ENCODE peak calls at places on chromosomes 4 and X, in four cellular contexts. One of them, this sample, is unnamed.
A peak's percentile ranks its signal among the peaks of the same experiment; 100 is the strongest.

GRCh38 chr4:10296730-10297129 is 160.5 kb downstream of the ZNF518B start:
- DNase-seq in Caco-2: no peak
- DNase-seq in CD8-positive, alpha-beta memory T cell: no peak
- DNase-seq in brain microvascular endothelial cell: no peak
- DNase-seq in this sample: no peak

GRCh38 chr4:79338148-79338547 is 12.3 kb upstream of the NAA11 start:
- DNase-seq in CD8-positive, alpha-beta memory T cell: no peak
- DNase-seq in brain microvascular endothelial cell: no peak
- DNase-seq in Caco-2: no peak
- DNase-seq in this sample: no peak

GRCh38 chr4:6172093-6172926 is 28.0 kb downstream of the JAKMIP1 start:
- DNase-seq in CD8-positive, alpha-beta memory T cell: peak; percentile 22
- DNase-seq in brain microvascular endothelial cell: no peak
- DNase-seq in Caco-2: no peak
- DNase-seq in this sample: no peak

GRCh38 chr4:168832746-168833575 is 177.1 kb downstream of the CBR4 start:
- DNase-seq in CD8-positive, alpha-beta memory T cell: no peak
- DNase-seq in brain microvascular endothelial cell: no peak
- DNase-seq in Caco-2: no peak
- DNase-seq in this sample: no peak

GRCh38 chrX:68438575-68438974 is 5.3 kb upstream of the OPHN1 start:
- DNase-seq in Caco-2: no peak
- DNase-seq in CD8-positive, alpha-beta memory T cell: no peak
- DNase-seq in brain microvascular endothelial cell: no peak
- DNase-seq in this sample: no peak

GRCh38 chr4:159010563-159011260 is 92.2 kb upstream of the RAPGEF2 start:
- DNase-seq in CD8-positive, alpha-beta memory T cell: no peak
- DNase-seq in brain microvascular endothelial cell: no peak
- DNase-seq in Caco-2: no peak
- DNase-seq in this sample: no peak

GRCh38 chr4:118927976-118928375 is 39.3 kb downstream of the SYNPO2 start:
- DNase-seq in Caco-2: no peak
- DNase-seq in brain microvascular endothelial cell: no peak
- DNase-seq in CD8-positive, alpha-beta memory T cell: no peak
- DNase-seq in this sample: no peak

GRCh38 chr4:110963621-110964020 is 340.7 kb upstream of the PITX2 start:
- DNase-seq in Caco-2: no peak
- DNase-seq in brain microvascular endothelial cell: no peak
- DNase-seq in CD8-positive, alpha-beta memory T cell: no peak
- DNase-seq in this sample: no peak

GRCh38 chrX:96770315-96770714 is 85.7 kb downstream of the DIAPH2 start:
- DNase-seq in Caco-2: no peak
- DNase-seq in CD8-positive, alpha-beta memory T cell: no peak
- DNase-seq in brain microvascular endothelial cell: no peak
- DNase-seq in this sample: no peak

GRCh38 chr4:117545042-117545441 is 459.7 kb upstream of the TRAM1L1 start:
- DNase-seq in CD8-positive, alpha-beta memory T cell: no peak
- DNase-seq in brain microvascular endothelial cell: no peak
- DNase-seq in Caco-2: no peak
- DNase-seq in this sample: no peak

GRCh38 chrX:115233497-115234219 is at the start of gene LRCH2:
- DNase-seq in brain microvascular endothelial cell: no peak
- DNase-seq in CD8-positive, alpha-beta memory T cell: no peak
- DNase-seq in Caco-2: no peak
- DNase-seq in this sample: no peak

DNA sequence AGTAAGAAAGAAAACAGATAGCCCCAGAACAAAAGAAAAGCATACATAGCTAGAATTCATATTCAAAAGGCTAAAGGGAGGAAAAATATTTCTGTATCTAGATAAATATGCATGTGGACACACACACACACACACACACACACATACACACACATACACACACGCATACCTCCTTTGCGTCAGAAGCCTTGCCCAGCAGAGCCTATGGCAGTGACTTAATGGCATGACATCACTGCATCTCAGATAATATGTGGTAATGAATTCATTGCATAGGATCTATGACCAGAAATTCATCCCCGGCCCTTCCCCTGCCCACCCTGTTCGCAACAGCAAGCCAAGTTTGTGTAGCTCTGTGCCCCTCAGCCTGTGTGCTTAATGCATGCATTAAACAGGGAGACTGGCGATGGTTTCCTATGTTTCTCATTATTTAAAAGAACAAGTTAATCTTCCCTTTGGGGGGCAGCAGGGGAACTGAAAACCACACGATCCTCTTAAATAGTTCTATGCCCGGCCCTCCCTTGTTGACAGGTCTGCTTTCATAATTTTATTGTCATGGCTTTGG is 120.7 kb downstream of the NKX6-1 start:
- DNase-seq in CD8-positive, alpha-beta memory T cell: no peak
- DNase-seq in brain microvascular endothelial cell: no peak
- DNase-seq in Caco-2: no peak
- DNase-seq in this sample: no peak
- H3K4me3 ChIP-seq in CD8-positive, alpha-beta memory T cell: no peak overlapping the region
- H3K4me3 ChIP-seq in brain microvascular endothelial cell: no peak overlapping the region
- H3K4me3 ChIP-seq in Caco-2: no peak overlapping the region
- H3K4me3 ChIP-seq in this sample: no peak overlapping the region

DNA sequence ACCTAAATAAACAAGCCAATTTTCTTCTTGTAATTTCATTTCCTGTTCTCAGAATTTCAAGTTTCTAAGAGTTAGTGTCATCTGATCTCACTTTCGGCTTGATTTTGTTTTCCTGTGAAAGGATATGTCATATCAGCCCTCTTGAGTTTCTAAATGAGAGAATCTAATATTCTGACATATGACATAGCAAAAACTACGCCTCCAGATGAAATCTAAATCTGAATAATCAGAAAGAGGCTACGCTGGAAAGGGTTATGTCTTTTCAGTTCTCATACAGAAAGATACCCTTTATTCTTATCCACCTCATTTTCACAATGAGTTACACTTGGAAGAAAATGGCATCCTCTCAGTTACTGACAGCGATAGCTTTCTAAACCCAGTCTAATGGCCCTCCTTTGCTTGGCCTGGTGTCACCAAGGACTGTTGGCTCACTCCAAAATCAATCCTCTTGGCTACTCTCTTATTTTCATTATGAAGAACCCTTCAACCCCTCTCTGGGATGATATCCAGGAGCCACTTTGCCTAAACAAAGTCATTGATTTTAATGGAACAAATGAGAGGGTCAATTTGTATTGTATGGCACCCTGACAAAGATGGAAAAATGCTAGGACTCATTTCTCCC is 65.6 kb downstream of the ASB9 start:
- DNase-seq in brain microvascular endothelial cell: no peak
- DNase-seq in Caco-2: no peak
- DNase-seq in CD8-positive, alpha-beta memory T cell: no peak
- DNase-seq in this sample: peak; percentile 30
- H3K4me3 ChIP-seq in brain microvascular endothelial cell: no peak overlapping the region
- H3K4me3 ChIP-seq in Caco-2: no peak overlapping the region
- H3K4me3 ChIP-seq in CD8-positive, alpha-beta memory T cell: no peak overlapping the region
- H3K4me3 ChIP-seq in this sample: no peak overlapping the region

GRCh38 chr4:99893029-99893428 is 1.2 kb downstream of the LAMTOR3 start:
- DNase-seq in CD8-positive, alpha-beta memory T cell: no peak
- DNase-seq in Caco-2: no peak
- DNase-seq in brain microvascular endothelial cell: no peak
- DNase-seq in this sample: no peak
- H3K4me3 ChIP-seq in CD8-positive, alpha-beta memory T cell: peak overlapping the region; percentile 88
- H3K4me3 ChIP-seq in Caco-2: peak overlapping the region; percentile 78
- H3K4me3 ChIP-seq in brain microvascular endothelial cell: peak overlapping the region; percentile 92
- H3K4me3 ChIP-seq in this sample: peak overlapping the region; percentile 88

GRCh38 chr4:42167709-42168108 is 15.3 kb upstream of the BEND4 start:
- DNase-seq in Caco-2: no peak
- DNase-seq in brain microvascular endothelial cell: no peak
- DNase-seq in CD8-positive, alpha-beta memory T cell: no peak
- DNase-seq in this sample: peak; percentile 69
- H3K4me3 ChIP-seq in Caco-2: no peak overlapping the region
- H3K4me3 ChIP-seq in brain microvascular endothelial cell: no peak overlapping the region
- H3K4me3 ChIP-seq in CD8-positive, alpha-beta memory T cell: no peak overlapping the region
- H3K4me3 ChIP-seq in this sample: no peak overlapping the region

GRCh38 chrX:10393899-10394298 is 226.5 kb downstream of the MID1 start:
- DNase-seq in brain microvascular endothelial cell: peak; percentile 2
- DNase-seq in CD8-positive, alpha-beta memory T cell: no peak
- DNase-seq in Caco-2: no peak
- DNase-seq in this sample: no peak

GRCh38 chrX:10395179-10395578 is 225.2 kb downstream of the MID1 start:
- DNase-seq in Caco-2: no peak
- DNase-seq in CD8-positive, alpha-beta memory T cell: no peak
- DNase-seq in brain microvascular endothelial cell: no peak
- DNase-seq in this sample: no peak

GRCh38 chrX:10393241-10393640 is 227.1 kb downstream of the MID1 start:
- DNase-seq in CD8-positive, alpha-beta memory T cell: no peak
- DNase-seq in brain microvascular endothelial cell: no peak
- DNase-seq in Caco-2: no peak
- DNase-seq in this sample: no peak

GRCh38 chrX:10397349-10397748 is 223.0 kb downstream of the MID1 start:
- DNase-seq in Caco-2: no peak
- DNase-seq in brain microvascular endothelial cell: no peak
- DNase-seq in CD8-positive, alpha-beta memory T cell: no peak
- DNase-seq in this sample: no peak

DNA sequence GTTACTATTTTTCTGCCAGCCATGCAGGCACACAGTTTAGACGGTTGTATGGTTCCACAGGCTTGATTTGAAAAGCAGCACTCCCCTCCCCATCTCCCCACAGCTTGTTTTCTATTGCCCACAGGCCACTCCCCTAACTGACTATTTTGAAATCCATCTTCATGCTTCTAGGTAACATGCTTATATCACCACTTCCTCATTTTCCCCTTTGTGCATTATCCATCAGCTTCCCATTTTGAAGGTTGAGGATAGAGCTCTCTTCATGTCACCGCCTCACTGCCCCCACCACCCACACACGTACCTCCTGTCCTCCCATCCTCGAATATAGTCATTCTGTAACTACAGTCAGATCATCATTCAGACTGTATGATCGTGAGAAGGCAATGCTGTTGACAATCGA is 224.7 kb downstream of the MID1 start:
- DNase-seq in CD8-positive, alpha-beta memory T cell: no peak
- DNase-seq in Caco-2: no peak
- DNase-seq in brain microvascular endothelial cell: no peak
- DNase-seq in this sample: no peak
- H3K4me3 ChIP-seq in CD8-positive, alpha-beta memory T cell: no peak overlapping the region
- H3K4me3 ChIP-seq in Caco-2: no peak overlapping the region
- H3K4me3 ChIP-seq in brain microvascular endothelial cell: no peak overlapping the region
- H3K4me3 ChIP-seq in this sample: no peak overlapping the region

DNA sequence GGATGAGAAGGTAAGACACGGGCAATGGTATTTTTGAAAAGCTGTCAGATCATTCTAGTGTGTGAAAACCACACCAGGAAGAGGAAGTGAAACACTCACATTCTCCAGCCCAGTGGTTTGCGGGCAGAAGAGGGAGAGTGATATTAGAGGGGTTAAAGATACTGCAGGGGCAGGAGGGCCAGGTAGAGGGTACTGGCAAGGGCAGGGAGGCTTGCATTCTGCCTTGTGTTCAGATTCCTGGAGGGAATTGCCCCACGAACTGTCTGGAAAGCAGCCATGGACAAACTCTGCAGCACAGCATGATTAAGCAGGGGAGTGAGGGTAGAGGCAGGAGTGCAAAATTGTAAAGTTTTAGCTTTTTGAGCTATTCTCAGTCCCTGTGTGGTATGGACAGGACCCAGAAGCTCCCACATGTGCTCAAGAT is 30.9 kb downstream of the NIPAL1 start:
- DNase-seq in Caco-2: no peak
- DNase-seq in CD8-positive, alpha-beta memory T cell: peak; percentile 31
- DNase-seq in brain microvascular endothelial cell: no peak
- DNase-seq in this sample: peak; percentile 80
- H3K4me3 ChIP-seq in Caco-2: no peak overlapping the region
- H3K4me3 ChIP-seq in CD8-positive, alpha-beta memory T cell: peak overlapping the region; percentile 16
- H3K4me3 ChIP-seq in brain microvascular endothelial cell: no peak overlapping the region
- H3K4me3 ChIP-seq in this sample: no peak overlapping the region

GRCh38 chr4:142777045-142777743 is 68.9 kb downstream of the INPP4B start:
- DNase-seq in Caco-2: no peak
- DNase-seq in brain microvascular endothelial cell: no peak
- DNase-seq in CD8-positive, alpha-beta memory T cell: no peak
- DNase-seq in this sample: no peak
- H3K4me3 ChIP-seq in Caco-2: no peak overlapping the region
- H3K4me3 ChIP-seq in brain microvascular endothelial cell: no peak overlapping the region
- H3K4me3 ChIP-seq in CD8-positive, alpha-beta memory T cell: no peak overlapping the region
- H3K4me3 ChIP-seq in this sample: no peak overlapping the region

GRCh38 chrX:30816079-30816478 is 73.0 kb downstream of the TAB3 start:
- DNase-seq in brain microvascular endothelial cell: no peak
- DNase-seq in Caco-2: no peak
- DNase-seq in CD8-positive, alpha-beta memory T cell: no peak
- DNase-seq in this sample: no peak

GRCh38 chrX:30814978-30815377 is 74.1 kb downstream of the TAB3 start:
- DNase-seq in brain microvascular endothelial cell: no peak
- DNase-seq in Caco-2: no peak
- DNase-seq in CD8-positive, alpha-beta memory T cell: no peak
- DNase-seq in this sample: no peak

GRCh38 chrX:30812326-30812725 is 76.7 kb downstream of the TAB3 start:
- DNase-seq in brain microvascular endothelial cell: no peak
- DNase-seq in CD8-positive, alpha-beta memory T cell: no peak
- DNase-seq in Caco-2: no peak
- DNase-seq in this sample: no peak
- H3K4me3 ChIP-seq in brain microvascular endothelial cell: no peak overlapping the region
- H3K4me3 ChIP-seq in CD8-positive, alpha-beta memory T cell: no peak overlapping the region
- H3K4me3 ChIP-seq in Caco-2: no peak overlapping the region
- H3K4me3 ChIP-seq in this sample: no peak overlapping the region

GRCh38 chrX:111095974-111096870 is at the start of gene PAK3:
- DNase-seq in brain microvascular endothelial cell: peak; percentile 7
- DNase-seq in Caco-2: no peak
- DNase-seq in CD8-positive, alpha-beta memory T cell: no peak
- DNase-seq in this sample: no peak
- H3K4me3 ChIP-seq in brain microvascular endothelial cell: peak within 1 kb of the TSS; percentile 63
- H3K4me3 ChIP-seq in Caco-2: no peak within 1 kb of the TSS
- H3K4me3 ChIP-seq in CD8-positive, alpha-beta memory T cell: peak within 1 kb of the TSS; percentile 55
- H3K4me3 ChIP-seq in this sample: peak within 1 kb of the TSS; percentile 27